ENCODE peak calls at places on chromosomes 1 and 21, in four cellular contexts. K, W, E and C are unnamed samples.

GRCh38 chr1:17162941-17163340 is 42.0 kb upstream of the PADI1 start:
- DNase-seq in K (no peak), E (no peak), W (no peak), C (no peak)

GRCh38 chr1:100582943-100583342 is 45.0 kb downstream of the GPR88 start:
- DNase-seq in E (no peak), W (no peak), K (no peak), C (no peak)

GRCh38 chr21:46097826-46098286 is at the start of gene COL6A2:
- DNase-seq in W (no peak), E (no peak), K (peak; percentile 92), C (peak; percentile 71)

GRCh38 chr1:172499636-172500141 is 33.3 kb upstream of the SUCO start:
- DNase-seq in W (no peak), E (no peak), K (no peak), C (no peak)

GRCh38 chr21:42758721-42759593 is 105.5 kb downstream of the PDE9A start:
- DNase-seq in K (no peak), E (no peak), W (no peak), C (no peak)

GRCh38 chr1:237672748-237673147 is 218.0 kb downstream of the ZP4 start:
- DNase-seq in W (no peak), E (no peak), K (no peak), C (no peak)

GRCh38 chr1:59730759-59731478 is 83.8 kb upstream of the HOOK1 start:
- DNase-seq in W (peak; percentile 93), K (peak; percentile 60), E (no peak), C (peak; percentile 99)

GRCh38 chr21:32687946-32688345 is 39.9 kb downstream of the SYNJ1 start:
- DNase-seq in W (peak; percentile 69), K (no peak), E (no peak), C (no peak)

GRCh38 chr1:152440635-152441471 is 26.8 kb upstream of the CRNN start:
- DNase-seq in W (peak; percentile 57), E (peak; percentile 38), K (peak; percentile 83), C (peak; percentile 54)

GRCh38 chr1:190711069-190711468 is 233.4 kb upstream of the BRINP3 start:
- DNase-seq in K (no peak), E (no peak), W (no peak), C (no peak)

GRCh38 chr1:197787056-197787455 is 11.8 kb upstream of the DENND1B start:
- DNase-seq in E (no peak), W (no peak), K (no peak), C (peak; percentile 81)

GRCh38 chr1:44407430-44408180 is 2.5 kb downstream of the RNF220 start:
- DNase-seq in E (no peak), W (no peak), K (no peak), C (no peak)

GRCh38 chr1:89269277-89269676 is 3.4 kb downstream of the GBP5 start:
- DNase-seq in W (no peak), K (no peak), E (no peak), C (no peak)

GRCh38 chr1:51498924-51499323 is 20.1 kb downstream of the EPS15 start:
- DNase-seq in E (no peak), K (no peak), W (no peak), C (no peak)

GRCh38 chr1:201756411-201756810 is 72.5 kb upstream of the IPO9 start:
- DNase-seq in E (no peak), K (no peak), W (no peak), C (peak; percentile 80)

GRCh38 chr1:94609619-94610018 is 68.1 kb upstream of the F3 start:
- DNase-seq in E (no peak), K (no peak), W (no peak), C (no peak)

GRCh38 chr1:200558866-200559459 is 61.6 kb downstream of the KIF14 start:
- DNase-seq in E (no peak), W (peak; percentile 84), K (no peak), C (peak; percentile 77)

GRCh38 chr1:30451532-30452125 is 271.8 kb downstream of the MATN1 start:
- DNase-seq in W (no peak), E (no peak), K (no peak), C (no peak)

GRCh38 chr1:209412036-209412435 is 171.5 kb upstream of the CAMK1G start:
- DNase-seq in W (no peak), K (no peak), E (no peak), C (peak; percentile 41)

GRCh38 chr1:148162363-148162762 is 10.3 kb upstream of the NBPF11 start:
- DNase-seq in K (no peak), W (no peak), E (no peak), C (no peak)

GRCh38 chr1:62384276-62385005 is 52.4 kb upstream of the USP1 start:
- DNase-seq in E (no peak), W (peak; percentile 60), K (no peak), C (peak; percentile 86)

DNA sequence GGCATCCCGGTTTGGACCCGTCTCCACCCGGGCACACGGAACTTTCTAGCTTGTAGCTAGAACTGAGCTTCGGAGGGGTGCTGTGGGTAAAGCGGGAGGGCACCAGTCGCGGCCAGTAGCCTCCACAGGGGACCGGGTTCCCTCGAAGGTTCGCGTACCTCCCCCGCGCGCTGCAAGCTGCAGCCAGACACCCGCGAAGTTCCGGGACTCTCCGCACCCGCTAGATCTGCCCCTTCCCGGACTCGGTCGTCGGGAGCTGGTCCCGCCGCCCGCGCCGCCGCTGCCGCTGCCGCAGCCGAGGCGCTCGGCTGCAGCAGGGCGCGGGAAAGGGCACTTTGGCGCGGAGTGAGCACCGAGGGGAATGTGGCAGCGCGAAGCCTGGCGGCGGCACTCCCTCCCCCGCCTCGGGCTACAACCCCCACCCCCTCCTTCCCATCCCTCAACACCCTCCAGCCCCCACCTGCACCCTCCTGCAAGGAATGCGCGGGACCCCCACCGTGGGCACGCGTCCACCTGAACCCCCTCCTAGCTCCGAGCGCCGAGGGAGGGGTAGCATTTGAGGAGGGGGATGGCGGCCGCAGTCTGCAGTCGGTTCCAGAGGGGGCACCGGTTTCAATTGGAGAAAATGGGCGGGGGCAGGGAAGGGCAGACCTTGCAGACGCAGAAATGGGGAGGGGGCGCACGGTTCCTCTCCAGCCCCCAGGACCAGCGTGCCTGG is 1.1 kb downstream of the CSMD2 start:
- DNase-seq in K (no peak), E (no peak), W (no peak), C (no peak)
- TF ChIP-seq FOS in K (no peak), E (no peak), W (no peak), C (no peak)

DNA sequence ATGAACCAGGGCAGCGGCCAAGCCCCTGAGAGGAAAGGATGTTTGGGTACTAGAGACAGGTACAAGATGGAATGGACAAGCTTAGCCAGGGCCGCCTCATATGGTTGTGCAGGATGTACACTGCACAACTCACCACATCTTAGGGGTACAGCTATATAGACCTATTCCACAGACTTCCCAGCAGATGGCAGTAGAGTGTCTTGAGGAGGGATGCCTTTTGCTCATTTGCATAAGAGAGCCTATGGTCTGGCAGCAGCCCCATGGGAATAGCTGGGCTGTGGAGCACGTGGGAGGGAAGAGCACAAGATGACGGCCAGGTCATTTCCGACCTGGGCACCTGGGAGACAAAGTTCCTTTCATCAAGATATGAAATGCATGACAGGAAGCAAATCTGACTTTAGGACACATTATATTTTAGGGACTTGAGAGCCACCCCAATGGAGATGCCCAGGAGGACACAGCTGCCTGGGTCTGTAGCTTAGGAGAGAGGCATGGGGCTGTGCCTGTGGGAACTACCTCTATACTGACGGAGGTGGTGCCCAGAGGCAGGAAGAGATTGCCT is 215.5 kb downstream of the KCNJ6 start:
- DNase-seq in K (peak; percentile 80), E (peak; percentile 56), W (peak; percentile 56), C (peak; percentile 84)
- TF ChIP-seq FOS in K (no peak), E (no peak), W (no peak), C (no peak)

GRCh38 chr1:21292991-21293536 is 2.8 kb upstream of the ECE1 start:
- DNase-seq in W (no peak), K (no peak), E (peak; percentile 85), C (no peak)
- TF ChIP-seq FOS in W (no peak), K (no peak), E (no peak), C (no peak)

DNA sequence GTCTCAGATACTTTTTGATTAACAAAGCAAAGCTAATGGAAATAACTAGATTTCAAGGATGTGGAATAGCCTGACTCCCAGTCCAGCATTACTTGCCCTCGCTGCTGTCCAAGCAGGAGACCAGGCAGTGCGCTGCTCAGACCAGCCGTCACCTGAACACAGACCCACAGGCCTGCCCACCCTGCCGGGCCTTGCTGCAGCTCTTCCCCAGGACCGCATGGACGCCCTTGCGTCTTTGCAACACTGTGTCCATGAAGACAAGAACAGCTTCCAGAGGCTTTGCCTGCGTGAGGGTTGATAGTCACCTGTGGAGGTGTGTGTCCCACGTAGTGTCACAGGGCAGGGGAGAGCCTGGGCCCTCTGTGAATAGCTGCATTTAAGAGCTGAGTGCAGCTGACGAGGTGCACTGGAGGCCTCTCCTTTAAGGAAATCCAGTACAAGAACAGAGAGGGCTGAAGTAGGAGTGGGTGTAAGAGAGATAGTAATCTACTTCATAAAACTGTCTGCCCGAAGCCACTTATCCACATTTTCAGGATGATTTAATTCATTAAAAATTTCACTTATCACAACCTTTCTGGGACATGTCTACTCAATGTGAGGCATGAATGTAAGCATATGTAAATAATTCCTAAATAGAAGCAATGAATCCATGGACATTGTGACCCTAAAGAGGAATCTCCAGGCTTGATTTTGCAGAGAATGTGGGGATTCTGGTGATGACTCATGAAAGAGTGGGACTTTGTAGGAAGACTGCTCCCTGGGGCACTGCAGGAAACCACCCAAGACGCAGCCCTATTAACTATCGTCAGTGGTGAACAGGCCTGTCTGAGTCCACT is 176.2 kb upstream of the RAB4A start:
- DNase-seq in W (no peak), K (no peak), E (no peak), C (peak; percentile 7)
- TF ChIP-seq FOS in W (no peak), K (no peak), E (no peak), C (no peak)

GRCh38 chr1:41882068-41882477 is 36.6 kb downstream of the HIVEP3 start:
- DNase-seq in W (no peak), K (peak; percentile 61), E (no peak), C (no peak)

GRCh38 chr1:41878911-41879310 is 39.8 kb downstream of the HIVEP3 start:
- DNase-seq in K (no peak), E (no peak), W (no peak), C (no peak)

GRCh38 chr1:41880951-41881885 is 37.5 kb downstream of the HIVEP3 start:
- DNase-seq in E (no peak), W (no peak), K (no peak), C (no peak)

GRCh38 chr1:41878495-41878894 is 40.2 kb downstream of the HIVEP3 start:
- DNase-seq in E (no peak), W (no peak), K (no peak), C (no peak)

DNA sequence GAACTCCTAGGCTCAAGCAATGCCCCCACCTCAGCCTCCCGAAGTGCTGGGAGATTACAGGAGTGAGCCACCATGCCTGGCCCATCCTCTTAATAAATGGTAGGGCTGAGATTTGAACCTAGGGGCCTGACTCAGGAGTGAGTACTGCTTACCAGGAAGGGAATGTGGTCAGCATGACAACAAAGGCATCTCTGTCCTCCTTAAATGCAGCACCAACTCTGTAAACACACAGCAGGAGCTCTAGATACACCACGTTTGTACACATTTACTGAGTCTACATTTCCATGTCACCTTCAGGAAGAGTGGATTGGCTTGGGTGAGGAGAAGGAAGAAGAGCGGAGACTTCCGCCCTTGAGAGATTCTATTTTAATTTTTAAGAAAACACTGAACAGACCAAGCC is 38.5 kb downstream of the HIVEP3 start:
- DNase-seq in E (no peak), W (no peak), K (no peak), C (peak; percentile 63)
- TF ChIP-seq FOS in E (no peak), W (no peak), K (no peak), C (no peak)

GRCh38 chr1:224434447-224435317 is at the start of gene WDR26:
- DNase-seq in E (peak; percentile 40), W (peak; percentile 81), K (peak; percentile 85), C (peak; percentile 80)
- TF ChIP-seq FOS in E (no peak), W (no peak), K (no peak), C (no peak)